ENCODE peak calls at places on chromosomes 3 and 15, in eight cellular contexts. H, U, N, B, A, E, R and T are unnamed samples.
A peak's percentile ranks its signal among the peaks of the same experiment; 100 is the strongest.

GRCh38 chr15:34297059-34297458 is 40.5 kb downstream of the SLC12A6 start:
- DNase-seq in H (no peak), U (no peak), N (no peak), B (no peak), A (no peak), E (no peak), R (no peak), T (no peak)

GRCh38 chr3:71962561-71963240 is 177.8 kb upstream of the PROK2 start:
- DNase-seq in H (no peak), U (peak; percentile 59), N (no peak), B (no peak), A (no peak), E (no peak), R (no peak), T (no peak)

GRCh38 chr15:33737687-33738606 is 230.3 kb upstream of the CHRM5 start:
- DNase-seq in H (no peak), U (peak; percentile 32), N (peak; percentile 49), B (peak; percentile 73), A (peak; percentile 52), E (peak; percentile 4), R (no peak), T (peak; percentile 61)

GRCh38 chr3:3038201-3038991 is 71.8 kb downstream of the IL5RA start:
- DNase-seq in H (no peak), U (no peak), N (no peak), B (no peak), A (no peak), E (no peak), R (no peak), T (no peak)

GRCh38 chr15:43775411-43775965 is 1.3 kb downstream of the ELL3 start:
- DNase-seq in H (no peak), U (peak; percentile 69), N (no peak), B (no peak), A (peak; percentile 95), E (no peak), R (peak; percentile 73), T (peak; percentile 79)

GRCh38 chr3:39671600-39671999 is 137.8 kb upstream of the MYRIP start:
- DNase-seq in H (no peak), U (no peak), N (no peak), B (no peak), A (no peak), E (no peak), R (no peak), T (no peak)

GRCh38 chr3:194323785-194324735 is 27.1 kb downstream of the CPN2 start:
- DNase-seq in H (no peak), U (peak; percentile 93), N (no peak), B (peak; percentile 82), A (peak; percentile 57), E (peak; percentile 20), R (peak; percentile 68), T (peak; percentile 71)

GRCh38 chr3:71423151-71423906 is 160.2 kb downstream of the FOXP1 start:
- DNase-seq in H (no peak), U (peak; percentile 86), N (no peak), B (no peak), A (peak; percentile 49), E (no peak), R (no peak), T (peak; percentile 12)

GRCh38 chr3:170909129-170909903 is 879 bp upstream of the EIF5A2 start:
- DNase-seq in H (no peak), U (peak; percentile 91), N (no peak), B (no peak), A (no peak), E (no peak), R (no peak), T (no peak)

GRCh38 chr15:100468265-100468664 is 60.5 kb downstream of the CERS3 start:
- DNase-seq in H (no peak), U (peak; percentile 5), N (no peak), B (no peak), A (no peak), E (no peak), R (no peak), T (no peak)

GRCh38 chr3:142998439-142998838 is 2.9 kb upstream of the U2SURP start:
- DNase-seq in H (no peak), U (no peak), N (no peak), B (no peak), A (no peak), E (no peak), R (no peak), T (no peak)

GRCh38 chr3:108153451-108153981 is 62.7 kb upstream of the CD47 start:
- DNase-seq in H (no peak), U (peak; percentile 83), N (peak; percentile 18), B (no peak), A (peak; percentile 71), E (peak; percentile 48), R (no peak), T (peak; percentile 74)

GRCh38 chr3:147298511-147298982 is 107.8 kb downstream of the ZIC4 start:
- DNase-seq in H (no peak), U (peak; percentile 37), N (peak; percentile 11), B (no peak), A (no peak), E (no peak), R (no peak), T (no peak)

GRCh38 chr3:27559835-27560234 is 75.7 kb upstream of the SLC4A7 start:
- DNase-seq in H (no peak), U (peak; percentile 82), N (no peak), B (no peak), A (peak; percentile 29), E (no peak), R (no peak), T (no peak)

GRCh38 chr15:100937171-100937570 is 18.0 kb downstream of the LRRK1 start:
- DNase-seq in H (no peak), U (no peak), N (no peak), B (no peak), A (no peak), E (no peak), R (no peak), T (no peak)

GRCh38 chr15:22961661-22962221 is 18.4 kb downstream of the CYFIP1 start:
- DNase-seq in H (no peak), U (no peak), N (no peak), B (no peak), A (no peak), E (no peak), R (peak; percentile 6), T (no peak)

GRCh38 chr3:122947621-122948202 is 79.9 kb downstream of the SEMA5B start:
- DNase-seq in H (no peak), U (no peak), N (no peak), B (no peak), A (no peak), E (no peak), R (no peak), T (no peak)

GRCh38 chr15:42155546-42156265 is 730 bp downstream of the PLA2G4F start:
- DNase-seq in H (no peak), U (no peak), N (no peak), B (no peak), A (peak; percentile 83), E (no peak), R (peak; percentile 80), T (no peak)